ENCODE peak calls at places on chromosomes 3 and 15, in seven cellular contexts. E, G, Z, J, L, I and H are unnamed samples.

GRCh38 chr3:72078661-72079368 is 293.9 kb upstream of the PROK2 start:
- DNase-seq in I (no peak), E (no peak), J (no peak), L (no peak), G (no peak), Z (no peak), H (no peak)

GRCh38 chr3:135981701-135982403 is 16.3 kb downstream of the PPP2R3A start:
- DNase-seq in L (no peak), J (no peak), Z (no peak), G (no peak), E (no peak), I (no peak), H (no peak)

GRCh38 chr3:190088890-190089289 is 31.8 kb downstream of the P3H2 start:
- DNase-seq in J (no peak), G (no peak), E (no peak), L (no peak), I (no peak), Z (no peak), H (no peak)

GRCh38 chr15:84715442-84716035 is 400 bp downstream of the SEC11A start:
- DNase-seq in L (no peak), I (peak), J (no peak), Z (no peak), G (no peak), E (no peak), H (peak)

GRCh38 chr15:90071220-90071807 is 31.0 kb downstream of the IDH2 start:
- DNase-seq in E (peak), G (peak), I (peak), L (peak), Z (peak), J (peak), H (peak)

GRCh38 chr3:50165388-50166308 is 10.5 kb downstream of the SEMA3F start:
- DNase-seq in L (peak), Z (peak), I (peak), G (peak), J (peak), E (no peak), H (peak)

GRCh38 chr3:197327701-197328100 is 29.3 kb upstream of the DLG1 start:
- DNase-seq in I (no peak), G (no peak), J (no peak), L (no peak), E (no peak), Z (peak), H (no peak)

GRCh38 chr3:168088106-168088722 is 7.5 kb downstream of the GOLIM4 start:
- DNase-seq in Z (no peak), L (no peak), E (no peak), G (no peak), J (no peak), I (peak), H (peak)

GRCh38 chr3:169668081-169668956 is 4.8 kb upstream of the MECOM start:
- DNase-seq in Z (no peak), E (no peak), I (peak), L (no peak), G (no peak), J (peak), H (peak)

GRCh38 chr3:61650276-61650675 is 88.9 kb downstream of the PTPRG start:
- DNase-seq in G (no peak), J (no peak), L (no peak), I (peak), E (no peak), Z (no peak), H (peak)

GRCh38 chr3:13217736-13218540 is 144.7 kb upstream of the IQSEC1 start:
- DNase-seq in G (peak), Z (no peak), I (no peak), E (no peak), L (no peak), J (peak), H (peak)

GRCh38 chr3:112514527-112515128 is 15.4 kb upstream of the BTLA start:
- DNase-seq in J (no peak), L (no peak), E (no peak), G (no peak), I (no peak), Z (no peak), H (no peak)

GRCh38 chr3:85678713-85679112 is 719.9 kb downstream of the CADM2 start:
- DNase-seq in L (no peak), E (no peak), Z (no peak), I (no peak), J (no peak), G (no peak), H (no peak)

GRCh38 chr3:170716172-170716800 is 130.4 kb upstream of the SLC7A14 start:
- DNase-seq in Z (no peak), I (no peak), J (no peak), L (no peak), E (no peak), G (no peak), H (no peak)

GRCh38 chr15:46304320-46304719 is 669.5 kb downstream of the SQOR start:
- DNase-seq in I (peak), G (no peak), E (no peak), J (no peak), Z (no peak), L (no peak), H (no peak)

GRCh38 chr15:78913012-78913411 is 31.8 kb downstream of the CTSH start:
- DNase-seq in I (no peak), L (no peak), E (no peak), J (no peak), Z (no peak), G (no peak), H (no peak)

GRCh38 chr3:108183178-108183577 is 39.0 kb downstream of the IFT57 start:
- DNase-seq in E (no peak), Z (no peak), I (no peak), G (no peak), J (no peak), L (no peak), H (no peak)

GRCh38 chr3:113499081-113499480 is 15.9 kb downstream of the SPICE1 start:
- DNase-seq in G (no peak), J (no peak), Z (no peak), E (no peak), L (no peak), I (no peak), H (no peak)

GRCh38 chr3:43855674-43856299 is 165.0 kb downstream of the ABHD5 start:
- DNase-seq in L (peak), J (peak), Z (peak), G (no peak), I (peak), E (peak), H (peak)

GRCh38 chr15:51846066-51846462 is 16.6 kb downstream of the TMOD3 start:
- DNase-seq in Z (no peak), E (no peak), J (no peak), G (no peak), L (no peak), I (no peak), H (no peak)

GRCh38 chr15:68042156-68042854 is 11.8 kb upstream of the PIAS1 start:
- DNase-seq in I (no peak), Z (no peak), G (no peak), L (no peak), E (peak), J (no peak), H (no peak)

GRCh38 chr3:40873934-40874699 is 325.2 kb upstream of the CTNNB1 start:
- DNase-seq in E (no peak), J (no peak), I (no peak), Z (no peak), G (no peak), L (no peak), H (peak)

GRCh38 chr3:46833346-46834300 is 29.6 kb downstream of the MYL3 start:
- DNase-seq in G (no peak), J (no peak), E (no peak), Z (no peak), I (no peak), L (no peak), H (no peak)

GRCh38 chr3:39000008-39000450 is 51.7 kb downstream of the SCN11A start:
- DNase-seq in I (peak), E (peak), G (peak), L (peak), J (no peak), Z (peak), H (no peak)

GRCh38 chr3:45499529-45499928 is 95.0 kb upstream of the LIMD1 start:
- DNase-seq in I (peak), G (no peak), L (no peak), J (no peak), Z (no peak), E (peak), H (peak)

GRCh38 chr3:8963137-8963853 is at the start of gene RAD18:
- DNase-seq in J (peak), Z (peak), I (peak), L (peak), E (peak), G (peak), H (peak)

GRCh38 chr15:32030795-32031194 is 480 bp downstream of the CHRNA7 start:
- DNase-seq in Z (no peak), L (no peak), J (no peak), I (peak), G (no peak), E (no peak), H (peak)